ENCODE peak calls at places on chromosomes 6 and 20, in eight cellular contexts. One of them, this sample, is unnamed.

GRCh38 chr6:125564941-125565340 is 184.5 kb upstream of the HEY2 start:
- DNase-seq in tibial artery: no peak
- DNase-seq in left ventricle myocardium inferior: no peak
- DNase-seq in heart left ventricle: no peak
- DNase-seq in CD4-positive, alpha-beta T cell: no peak
- DNase-seq in cardiac fibroblast: no peak
- DNase-seq in nephron progenitor cell: no peak
- DNase-seq in fibroblast of lung: no peak
- DNase-seq in this sample: no peak

GRCh38 chr6:154099211-154099610 is 60.2 kb downstream of the OPRM1 start:
- DNase-seq in CD4-positive, alpha-beta T cell: no peak
- DNase-seq in left ventricle myocardium inferior: no peak
- DNase-seq in heart left ventricle: no peak
- DNase-seq in fibroblast of lung: no peak
- DNase-seq in cardiac fibroblast: no peak
- DNase-seq in tibial artery: no peak
- DNase-seq in nephron progenitor cell: no peak
- DNase-seq in this sample: no peak

GRCh38 chr6:159376443-159377182 is 207.4 kb downstream of the FNDC1 start:
- DNase-seq in heart left ventricle: no peak
- DNase-seq in fibroblast of lung: peak; percentile 52
- DNase-seq in CD4-positive, alpha-beta T cell: no peak
- DNase-seq in nephron progenitor cell: no peak
- DNase-seq in tibial artery: no peak
- DNase-seq in cardiac fibroblast: no peak
- DNase-seq in left ventricle myocardium inferior: no peak
- DNase-seq in this sample: no peak

GRCh38 chr20:50559149-50559548 is 49.0 kb downstream of the PTPN1 start:
- DNase-seq in fibroblast of lung: no peak
- DNase-seq in left ventricle myocardium inferior: no peak
- DNase-seq in heart left ventricle: no peak
- DNase-seq in nephron progenitor cell: no peak
- DNase-seq in tibial artery: no peak
- DNase-seq in CD4-positive, alpha-beta T cell: no peak
- DNase-seq in cardiac fibroblast: peak; percentile 38
- DNase-seq in this sample: no peak

GRCh38 chr6:43953256-43953655 is 174.0 kb downstream of the MRPL14 start:
- DNase-seq in nephron progenitor cell: no peak
- DNase-seq in left ventricle myocardium inferior: no peak
- DNase-seq in CD4-positive, alpha-beta T cell: no peak
- DNase-seq in heart left ventricle: no peak
- DNase-seq in cardiac fibroblast: no peak
- DNase-seq in fibroblast of lung: no peak
- DNase-seq in tibial artery: no peak
- DNase-seq in this sample: no peak

GRCh38 chr6:141103246-141103645 is 1029.5 kb upstream of the GJE1 start:
- DNase-seq in nephron progenitor cell: no peak
- DNase-seq in fibroblast of lung: peak; percentile 87
- DNase-seq in heart left ventricle: no peak
- DNase-seq in tibial artery: no peak
- DNase-seq in cardiac fibroblast: peak; percentile 56
- DNase-seq in left ventricle myocardium inferior: no peak
- DNase-seq in CD4-positive, alpha-beta T cell: no peak
- DNase-seq in this sample: no peak

GRCh38 chr6:107819217-107819616 is 4.9 kb downstream of the SCML4 start:
- DNase-seq in tibial artery: no peak
- DNase-seq in left ventricle myocardium inferior: no peak
- DNase-seq in heart left ventricle: no peak
- DNase-seq in fibroblast of lung: no peak
- DNase-seq in CD4-positive, alpha-beta T cell: no peak
- DNase-seq in nephron progenitor cell: no peak
- DNase-seq in cardiac fibroblast: no peak
- DNase-seq in this sample: no peak

GRCh38 chr6:152091851-152092341 is 284.4 kb downstream of the ESR1 start:
- DNase-seq in heart left ventricle: no peak
- DNase-seq in CD4-positive, alpha-beta T cell: no peak
- DNase-seq in tibial artery: no peak
- DNase-seq in cardiac fibroblast: peak; percentile 65
- DNase-seq in fibroblast of lung: peak; percentile 79
- DNase-seq in left ventricle myocardium inferior: no peak
- DNase-seq in nephron progenitor cell: no peak
- DNase-seq in this sample: no peak

GRCh38 chr6:97630592-97630991 is 347.6 kb upstream of the MMS22L start:
- DNase-seq in tibial artery: no peak
- DNase-seq in heart left ventricle: no peak
- DNase-seq in nephron progenitor cell: no peak
- DNase-seq in fibroblast of lung: peak; percentile 84
- DNase-seq in cardiac fibroblast: peak; percentile 71
- DNase-seq in left ventricle myocardium inferior: no peak
- DNase-seq in CD4-positive, alpha-beta T cell: no peak
- DNase-seq in this sample: no peak

GRCh38 chr6:5514353-5514752 is 253.0 kb downstream of the FARS2 start:
- DNase-seq in tibial artery: no peak
- DNase-seq in fibroblast of lung: no peak
- DNase-seq in left ventricle myocardium inferior: no peak
- DNase-seq in CD4-positive, alpha-beta T cell: no peak
- DNase-seq in nephron progenitor cell: no peak
- DNase-seq in heart left ventricle: no peak
- DNase-seq in cardiac fibroblast: no peak
- DNase-seq in this sample: no peak

GRCh38 chr6:157273756-157274088 is 49.6 kb downstream of the TMEM242 start:
- DNase-seq in heart left ventricle: no peak
- DNase-seq in cardiac fibroblast: no peak
- DNase-seq in nephron progenitor cell: peak; percentile 58
- DNase-seq in CD4-positive, alpha-beta T cell: peak; percentile 56
- DNase-seq in tibial artery: no peak
- DNase-seq in fibroblast of lung: peak; percentile 22
- DNase-seq in left ventricle myocardium inferior: peak; percentile 39
- DNase-seq in this sample: peak; percentile 74

GRCh38 chr6:14123331-14124105 is 5.9 kb downstream of the CD83 start:
- DNase-seq in left ventricle myocardium inferior: no peak
- DNase-seq in tibial artery: no peak
- DNase-seq in CD4-positive, alpha-beta T cell: no peak
- DNase-seq in nephron progenitor cell: no peak
- DNase-seq in cardiac fibroblast: peak; percentile 39
- DNase-seq in heart left ventricle: no peak
- DNase-seq in fibroblast of lung: peak; percentile 46
- DNase-seq in this sample: no peak

GRCh38 chr6:53721766-53722165 is 56.2 kb upstream of the KLHL31 start:
- DNase-seq in nephron progenitor cell: no peak
- DNase-seq in left ventricle myocardium inferior: no peak
- DNase-seq in CD4-positive, alpha-beta T cell: no peak
- DNase-seq in heart left ventricle: no peak
- DNase-seq in fibroblast of lung: no peak
- DNase-seq in tibial artery: no peak
- DNase-seq in cardiac fibroblast: no peak
- DNase-seq in this sample: no peak

GRCh38 chr6:27726620-27727023 is 185.6 kb downstream of the OR2B2 start:
- DNase-seq in fibroblast of lung: peak; percentile 12
- DNase-seq in nephron progenitor cell: no peak
- DNase-seq in heart left ventricle: no peak
- DNase-seq in left ventricle myocardium inferior: no peak
- DNase-seq in cardiac fibroblast: peak; percentile 62
- DNase-seq in tibial artery: no peak
- DNase-seq in CD4-positive, alpha-beta T cell: no peak
- DNase-seq in this sample: no peak

GRCh38 chr6:73508776-73509175 is 12.1 kb downstream of the EEF1A1 start:
- DNase-seq in left ventricle myocardium inferior: no peak
- DNase-seq in CD4-positive, alpha-beta T cell: no peak
- DNase-seq in fibroblast of lung: no peak
- DNase-seq in cardiac fibroblast: no peak
- DNase-seq in tibial artery: no peak
- DNase-seq in nephron progenitor cell: no peak
- DNase-seq in heart left ventricle: no peak
- DNase-seq in this sample: no peak

GRCh38 chr6:165573671-165574070 is 89.4 kb downstream of the PDE10A start:
- DNase-seq in left ventricle myocardium inferior: peak; percentile 52
- DNase-seq in fibroblast of lung: peak; percentile 68
- DNase-seq in tibial artery: peak; percentile 25
- DNase-seq in heart left ventricle: peak; percentile 73
- DNase-seq in CD4-positive, alpha-beta T cell: no peak
- DNase-seq in cardiac fibroblast: peak; percentile 94
- DNase-seq in nephron progenitor cell: no peak
- DNase-seq in this sample: no peak

GRCh38 chr6:39092124-39092523 is 22.9 kb downstream of the SAYSD1 start:
- DNase-seq in left ventricle myocardium inferior: no peak
- DNase-seq in nephron progenitor cell: no peak
- DNase-seq in heart left ventricle: no peak
- DNase-seq in cardiac fibroblast: no peak
- DNase-seq in fibroblast of lung: no peak
- DNase-seq in tibial artery: no peak
- DNase-seq in CD4-positive, alpha-beta T cell: no peak
- DNase-seq in this sample: no peak

GRCh38 chr6:12911387-12911960 is 194.9 kb downstream of the PHACTR1 start:
- DNase-seq in nephron progenitor cell: no peak
- DNase-seq in tibial artery: no peak
- DNase-seq in CD4-positive, alpha-beta T cell: no peak
- DNase-seq in heart left ventricle: no peak
- DNase-seq in fibroblast of lung: peak; percentile 29
- DNase-seq in cardiac fibroblast: peak; percentile 57
- DNase-seq in left ventricle myocardium inferior: no peak
- DNase-seq in this sample: no peak

GRCh38 chr6:63580704-63580961 is 8.4 kb downstream of the LOC128125822 start:
- DNase-seq in fibroblast of lung: no peak
- DNase-seq in nephron progenitor cell: no peak
- DNase-seq in cardiac fibroblast: no peak
- DNase-seq in heart left ventricle: no peak
- DNase-seq in CD4-positive, alpha-beta T cell: no peak
- DNase-seq in tibial artery: no peak
- DNase-seq in left ventricle myocardium inferior: no peak
- DNase-seq in this sample: no peak

GRCh38 chr20:59018817-59019216 is 412 bp upstream of the TUBB1 start:
- DNase-seq in heart left ventricle: no peak
- DNase-seq in nephron progenitor cell: no peak
- DNase-seq in fibroblast of lung: no peak
- DNase-seq in tibial artery: no peak
- DNase-seq in CD4-positive, alpha-beta T cell: no peak
- DNase-seq in cardiac fibroblast: no peak
- DNase-seq in left ventricle myocardium inferior: no peak
- DNase-seq in this sample: no peak

DNA sequence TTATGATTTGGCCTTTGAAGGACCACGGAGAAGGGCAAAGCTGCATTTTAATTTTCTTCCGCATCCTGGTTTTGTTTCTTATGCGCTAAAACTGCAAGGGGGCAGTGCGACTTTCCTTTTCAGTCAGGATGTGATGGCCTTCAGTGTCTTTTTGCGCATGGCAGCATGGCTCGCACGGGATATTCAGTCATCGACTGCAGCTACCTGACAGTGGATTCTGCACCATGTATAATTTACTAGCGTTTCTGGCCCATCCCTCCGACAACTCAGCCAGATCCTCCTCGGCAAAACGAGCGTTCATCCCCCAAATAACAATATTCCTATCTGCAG is 2.2 kb downstream of the LAMP5 start:
- DNase-seq in fibroblast of lung: no peak
- DNase-seq in left ventricle myocardium inferior: no peak
- DNase-seq in cardiac fibroblast: no peak
- DNase-seq in heart left ventricle: no peak
- DNase-seq in CD4-positive, alpha-beta T cell: no peak
- DNase-seq in tibial artery: no peak
- DNase-seq in nephron progenitor cell: no peak
- DNase-seq in this sample: no peak
- TF ChIP-seq CTCF in fibroblast of lung: no peak
- TF ChIP-seq CTCF in left ventricle myocardium inferior: no peak
- TF ChIP-seq CTCF in cardiac fibroblast: no peak
- TF ChIP-seq CTCF in heart left ventricle: no peak
- TF ChIP-seq CTCF in CD4-positive, alpha-beta T cell: no peak
- TF ChIP-seq CTCF in tibial artery: no peak
- TF ChIP-seq CTCF in nephron progenitor cell: no peak
- TF ChIP-seq CTCF in this sample: no peak

GRCh38 chr20:36548006-36548315 is 6.6 kb downstream of the MYL9 start:
- DNase-seq in tibial artery: no peak
- DNase-seq in heart left ventricle: no peak
- DNase-seq in cardiac fibroblast: no peak
- DNase-seq in left ventricle myocardium inferior: no peak
- DNase-seq in CD4-positive, alpha-beta T cell: no peak
- DNase-seq in fibroblast of lung: no peak
- DNase-seq in nephron progenitor cell: peak; percentile 27
- DNase-seq in this sample: no peak
- TF ChIP-seq CTCF in tibial artery: peak; percentile 9
- TF ChIP-seq CTCF in heart left ventricle: no peak
- TF ChIP-seq CTCF in cardiac fibroblast: peak; percentile 13
- TF ChIP-seq CTCF in left ventricle myocardium inferior: no peak
- TF ChIP-seq CTCF in CD4-positive, alpha-beta T cell: no peak
- TF ChIP-seq CTCF in fibroblast of lung: no peak
- TF ChIP-seq CTCF in nephron progenitor cell: no peak
- TF ChIP-seq CTCF in this sample: no peak

GRCh38 chr6:148629910-148630470 is 116.8 kb upstream of the UST start:
- DNase-seq in CD4-positive, alpha-beta T cell: no peak
- DNase-seq in fibroblast of lung: no peak
- DNase-seq in nephron progenitor cell: no peak
- DNase-seq in cardiac fibroblast: peak; percentile 42
- DNase-seq in left ventricle myocardium inferior: no peak
- DNase-seq in heart left ventricle: no peak
- DNase-seq in tibial artery: no peak
- DNase-seq in this sample: no peak
- TF ChIP-seq CTCF in CD4-positive, alpha-beta T cell: no peak
- TF ChIP-seq CTCF in fibroblast of lung: no peak
- TF ChIP-seq CTCF in nephron progenitor cell: no peak
- TF ChIP-seq CTCF in cardiac fibroblast: no peak
- TF ChIP-seq CTCF in left ventricle myocardium inferior: no peak
- TF ChIP-seq CTCF in heart left ventricle: no peak
- TF ChIP-seq CTCF in tibial artery: no peak
- TF ChIP-seq CTCF in this sample: no peak

DNA sequence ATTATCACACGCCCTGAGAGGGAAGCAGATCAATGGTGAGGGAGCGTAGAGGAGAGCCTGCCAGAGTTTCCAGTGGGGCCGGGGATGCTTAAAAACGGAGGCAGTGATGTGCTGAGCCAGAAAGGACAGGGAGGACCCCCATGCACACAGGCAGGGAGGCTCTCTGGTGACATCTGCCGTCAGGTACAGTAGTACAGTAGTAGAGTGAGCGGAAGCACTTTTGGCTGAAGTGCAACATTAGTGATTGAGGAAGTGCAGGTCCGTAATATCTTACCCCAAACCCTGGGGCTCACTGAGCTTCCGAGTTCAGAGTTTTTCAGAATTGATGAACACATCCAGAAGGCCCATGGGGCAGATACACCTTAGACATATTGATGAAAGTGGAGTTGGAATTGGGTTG is 42.1 kb downstream of the GFRA4 start:
- DNase-seq in heart left ventricle: no peak
- DNase-seq in cardiac fibroblast: no peak
- DNase-seq in CD4-positive, alpha-beta T cell: no peak
- DNase-seq in left ventricle myocardium inferior: no peak
- DNase-seq in tibial artery: no peak
- DNase-seq in nephron progenitor cell: peak; percentile 13
- DNase-seq in fibroblast of lung: no peak
- DNase-seq in this sample: no peak
- TF ChIP-seq CTCF in heart left ventricle: no peak
- TF ChIP-seq CTCF in cardiac fibroblast: no peak
- TF ChIP-seq CTCF in CD4-positive, alpha-beta T cell: no peak
- TF ChIP-seq CTCF in left ventricle myocardium inferior: no peak
- TF ChIP-seq CTCF in tibial artery: no peak
- TF ChIP-seq CTCF in nephron progenitor cell: peak; percentile 26
- TF ChIP-seq CTCF in fibroblast of lung: no peak
- TF ChIP-seq CTCF in this sample: no peak

GRCh38 chr6:126628125-126628524 is 288.2 kb downstream of the CENPW start:
- DNase-seq in nephron progenitor cell: no peak
- DNase-seq in left ventricle myocardium inferior: no peak
- DNase-seq in CD4-positive, alpha-beta T cell: no peak
- DNase-seq in tibial artery: no peak
- DNase-seq in heart left ventricle: no peak
- DNase-seq in fibroblast of lung: no peak
- DNase-seq in cardiac fibroblast: no peak
- DNase-seq in this sample: no peak
- TF ChIP-seq CTCF in nephron progenitor cell: no peak
- TF ChIP-seq CTCF in left ventricle myocardium inferior: no peak
- TF ChIP-seq CTCF in CD4-positive, alpha-beta T cell: no peak
- TF ChIP-seq CTCF in tibial artery: no peak
- TF ChIP-seq CTCF in heart left ventricle: no peak
- TF ChIP-seq CTCF in fibroblast of lung: no peak
- TF ChIP-seq CTCF in cardiac fibroblast: no peak
- TF ChIP-seq CTCF in this sample: no peak

This sample was measured in activated B cell treated with CpG ODN at 0.5 μM for 24 hours.